ENCODE peak calls at places on chromosome 18, in five cellular contexts. G is pancreas, A is PC-3, R is dorsolateral prefrontal cortex, J is left ventricle myocardium inferior. O is an unnamed sample.

GRCh38 chr18:61935362-61935761 is 42.6 kb upstream of the RNF152 start:
- DNase-seq in G (no peak), A (no peak), R (no peak), J (no peak), O (no peak)

GRCh38 chr18:9561774-9562173 is 52.6 kb downstream of the PPP4R1 start:
- DNase-seq in G (no peak), A (no peak), R (no peak), J (no peak), O (no peak)

GRCh38 chr18:48874701-48875162 is 76.0 kb downstream of the SMAD7 start:
- DNase-seq in G (no peak), A (no peak), R (no peak), J (no peak), O (no peak)

GRCh38 chr18:11407900-11408299 is 201.5 kb upstream of the SLC35G4 start:
- DNase-seq in G (no peak), A (no peak), R (peak; percentile 39), J (no peak), O (no peak)

GRCh38 chr18:32920796-32921787 is 148.3 kb upstream of the KLHL14 start:
- DNase-seq in G (no peak), A (peak; percentile 72), R (no peak), J (no peak), O (peak; percentile 90)

GRCh38 chr18:77250926-77251729 is 1.5 kb downstream of the GALR1 start:
- DNase-seq in G (no peak), A (no peak), R (no peak), J (no peak), O (no peak)

GRCh38 chr18:13258792-13259385 is 40.3 kb downstream of the LDLRAD4 start:
- DNase-seq in G (no peak), A (no peak), R (no peak), J (no peak), O (no peak)

GRCh38 chr18:79478484-79479113 is 82.9 kb downstream of the NFATC1 start:
- DNase-seq in G (no peak), A (no peak), R (no peak), J (peak; percentile 12), O (no peak)

GRCh38 chr18:7207366-7207765 is 23.5 kb upstream of the LRRC30 start:
- DNase-seq in G (no peak), A (no peak), R (no peak), J (no peak), O (no peak)

GRCh38 chr18:79573921-79574491 is 105.6 kb upstream of the CTDP1 start:
- DNase-seq in G (peak; percentile 11), A (no peak), R (peak; percentile 29), J (no peak), O (no peak)

GRCh38 chr18:69755856-69756496 is 191.7 kb downstream of the CD226 start:
- DNase-seq in G (no peak), A (no peak), R (no peak), J (no peak), O (no peak)

GRCh38 chr18:44729631-44730101 is 49.0 kb downstream of the SETBP1 start:
- DNase-seq in G (no peak), A (no peak), R (no peak), J (no peak), O (no peak)

GRCh38 chr18:57208056-57208455 is 61.2 kb downstream of the BOD1L2 start:
- DNase-seq in G (no peak), A (no peak), R (no peak), J (no peak), O (no peak)

GRCh38 chr18:13216092-13216582 is 2.4 kb upstream of the LDLRAD4 start:
- DNase-seq in G (peak; percentile 73), A (peak; percentile 68), R (peak; percentile 91), J (peak; percentile 72), O (peak; percentile 14)

GRCh38 chr18:79380816-79381806 is 14.6 kb upstream of the NFATC1 start:
- DNase-seq in G (no peak), A (peak; percentile 71), R (peak; percentile 79), J (peak; percentile 65), O (no peak)

GRCh38 chr18:79615586-79615985 is 64.0 kb upstream of the CTDP1 start:
- DNase-seq in G (no peak), A (no peak), R (no peak), J (no peak), O (no peak)

GRCh38 chr18:31301201-31301655 is 16.7 kb upstream of the DSG1 start:
- DNase-seq in G (no peak), A (no peak), R (no peak), J (no peak), O (no peak)

GRCh38 chr18:46051731-46052461 is 20.2 kb downstream of the PSTPIP2 start:
- DNase-seq in G (peak; percentile 42), A (no peak), R (no peak), J (no peak), O (peak; percentile 66)

GRCh38 chr18:70373062-70373519 is 84.2 kb downstream of the SOCS6 start:
- DNase-seq in G (no peak), A (peak; percentile 89), R (no peak), J (no peak), O (peak; percentile 82)

GRCh38 chr18:525066-525797 is 24.7 kb upstream of the COLEC12 start:
- DNase-seq in G (no peak), A (peak; percentile 63), R (no peak), J (no peak), O (peak; percentile 22)

GRCh38 chr18:65811307-65811706 is 60.5 kb downstream of the CDH7 start:
- DNase-seq in G (no peak), A (no peak), R (no peak), J (no peak), O (no peak)

GRCh38 chr18:22539045-22539444 is 121.3 kb upstream of the CTAGE1 start:
- DNase-seq in G (no peak), A (no peak), R (no peak), J (peak; percentile 70), O (no peak)
- H3K27ac ChIP-seq in G (no peak overlapping the region), A (no peak overlapping the region), R (no peak overlapping the region), J (peak overlapping the region; percentile 73), O (no peak overlapping the region)

DNA sequence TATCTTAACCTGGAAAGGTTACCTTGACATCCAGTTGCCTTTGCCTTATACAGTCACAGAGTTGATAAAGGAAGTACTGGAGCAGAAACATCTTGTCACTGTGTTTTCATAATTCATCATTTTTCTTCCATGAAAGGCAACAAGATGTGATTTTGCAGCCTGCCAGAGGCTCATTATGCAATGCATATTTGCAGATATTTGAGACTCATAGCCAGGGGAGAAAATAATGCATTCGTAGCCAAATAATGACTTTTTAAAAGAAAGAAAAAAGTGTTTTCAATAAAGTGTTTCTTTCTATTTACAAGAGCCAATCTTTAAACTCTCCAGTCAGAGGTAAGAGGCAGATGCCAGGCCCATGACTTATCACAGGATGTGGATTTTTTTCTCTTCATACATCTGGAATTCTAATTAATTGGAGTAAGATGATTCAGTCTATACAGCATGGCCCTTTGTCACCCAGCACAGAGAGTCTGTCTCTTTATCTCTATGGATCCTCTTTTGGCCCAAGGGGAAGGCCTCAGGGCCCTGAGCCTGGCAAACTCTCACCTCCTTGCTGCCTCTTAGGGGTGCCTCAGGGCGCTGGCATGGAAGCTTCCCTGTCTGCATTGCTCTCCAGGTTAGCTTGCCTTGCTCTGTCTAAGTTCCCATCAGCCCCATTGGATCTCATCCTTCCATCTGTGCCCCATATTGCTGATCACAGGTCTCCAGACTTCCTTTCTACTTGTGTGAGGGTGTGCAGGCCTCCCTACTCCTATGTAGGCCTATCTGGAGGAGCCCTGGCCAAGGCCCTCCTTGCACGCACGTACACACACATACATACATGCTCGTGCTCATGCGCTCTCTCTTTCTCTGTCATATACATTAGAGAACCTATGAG is 247.7 kb downstream of the TPGS2 start:
- DNase-seq in G (no peak), A (peak; percentile 44), R (no peak), J (no peak), O (no peak)
- H3K27ac ChIP-seq in G (no peak overlapping the region), A (peak overlapping the region; percentile 39), R (no peak overlapping the region), J (peak overlapping the region; percentile 80), O (peak overlapping the region; percentile 91)

DNA sequence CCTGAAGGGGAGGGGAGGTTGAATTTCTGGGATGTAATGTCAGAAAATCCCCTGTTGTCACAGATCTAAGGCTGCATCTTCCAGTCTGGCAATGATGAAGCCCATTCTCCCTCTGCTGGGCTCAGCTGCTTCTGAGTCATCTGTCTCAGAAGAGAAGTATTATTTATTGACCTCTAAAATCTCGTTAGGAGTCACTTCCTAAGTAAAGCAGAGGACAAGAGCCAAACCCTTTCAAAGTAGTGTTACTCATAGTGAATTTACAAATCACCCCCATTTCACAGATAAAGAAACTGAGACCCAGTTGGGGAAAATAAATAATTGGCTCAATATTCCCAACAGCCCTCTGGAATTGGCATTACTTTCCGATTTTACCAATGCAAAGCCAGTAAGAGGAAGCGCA is 167.3 kb upstream of the SKOR2 start:
- DNase-seq in G (peak; percentile 19), A (no peak), R (no peak), J (no peak), O (no peak)
- H3K27ac ChIP-seq in G (no peak overlapping the region), A (no peak overlapping the region), R (no peak overlapping the region), J (no peak overlapping the region), O (no peak overlapping the region)

GRCh38 chr18:3367491-3368091 is 82.4 kb upstream of the TGIF1 start:
- DNase-seq in G (no peak), A (peak; percentile 48), R (no peak), J (no peak), O (no peak)

DNA sequence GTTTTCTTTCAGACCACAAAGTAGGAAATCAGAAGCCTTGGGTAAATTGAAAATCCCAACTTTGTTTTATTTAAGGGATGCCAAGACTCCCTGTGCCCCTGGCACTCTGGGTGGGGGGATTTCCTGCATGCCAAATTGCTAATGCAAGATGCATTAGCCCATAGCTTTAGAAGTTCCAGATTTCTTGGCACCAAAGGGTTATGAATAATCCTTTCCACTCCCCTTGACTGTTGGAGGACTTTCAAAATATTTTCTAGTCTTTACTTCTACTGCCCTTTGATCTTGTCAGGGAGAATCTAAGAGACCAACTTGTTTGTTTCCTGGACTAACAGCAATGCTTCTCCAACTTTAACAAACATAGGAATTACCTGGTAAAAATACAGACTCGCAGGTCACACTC is 81.8 kb upstream of the TGIF1 start:
- DNase-seq in G (no peak), A (peak; percentile 92), R (no peak), J (no peak), O (no peak)
- H3K27ac ChIP-seq in G (no peak overlapping the region), A (peak overlapping the region; percentile 37), R (no peak overlapping the region), J (no peak overlapping the region), O (peak overlapping the region; percentile 61)

DNA sequence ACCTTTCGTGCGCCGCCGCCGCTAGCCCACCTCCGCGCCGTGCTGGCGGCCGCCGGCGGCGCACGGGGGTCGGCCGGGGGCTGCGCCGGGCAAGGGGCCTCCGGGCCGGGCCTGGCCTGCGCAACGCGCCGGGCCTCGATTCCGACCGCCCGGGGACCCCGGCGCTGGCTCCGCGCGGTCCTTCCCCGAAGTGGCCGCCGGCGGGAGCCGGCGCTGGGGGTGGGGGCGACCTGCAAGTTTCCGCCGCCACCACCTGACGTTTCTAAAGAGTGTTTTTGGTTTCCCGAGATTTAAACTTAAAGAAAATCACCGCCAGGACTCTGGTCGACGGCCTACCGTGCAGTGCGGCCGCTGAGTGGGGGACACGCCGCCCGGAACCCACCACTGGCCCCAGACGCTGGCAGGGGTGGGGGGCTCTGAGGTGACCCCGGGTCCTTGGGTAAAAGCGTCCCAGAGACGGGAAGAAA is 3.8 kb upstream of the GATA6 start:
- DNase-seq in G (peak; percentile 31), A (no peak), R (no peak), J (no peak), O (no peak)
- H3K27ac ChIP-seq in G (peak overlapping the region; percentile 92), A (no peak overlapping the region), R (no peak overlapping the region), J (peak overlapping the region; percentile 100), O (no peak overlapping the region)

GRCh38 chr18:42338683-42339082 is 383.6 kb downstream of the PIK3C3 start:
- DNase-seq in G (no peak), A (no peak), R (no peak), J (no peak), O (no peak)
- H3K27ac ChIP-seq in G (no peak overlapping the region), A (no peak overlapping the region), R (no peak overlapping the region), J (no peak overlapping the region), O (no peak overlapping the region)